ENCODE peak calls at places on chromosomes 13 and 19, in ten cellular contexts. M, W, E, T, Q, P, K, X, Z and S are unnamed samples.

GRCh38 chr19:42426643-42427042 is 545 bp downstream of the LIPE start:
- DNase-seq in M (peak), W (no peak), E (no peak), T (no peak), Q (no peak), P (no peak), K (no peak), X (no peak), Z (no peak), S (no peak)

GRCh38 chr19:47381653-47382279 is 32.7 kb downstream of the DHX34 start:
- DNase-seq in M (no peak), W (peak), E (no peak), T (no peak), Q (peak), P (no peak), K (no peak), X (no peak), Z (no peak), S (peak)

GRCh38 chr19:35757749-35758608 is at the start of gene PROSER3:
- DNase-seq in M (peak), W (peak), E (peak), T (peak), Q (peak), P (peak), K (peak), X (peak), Z (peak), S (peak)

GRCh38 chr19:51746731-51747130 is 4.9 kb downstream of the FPR1 start:
- DNase-seq in M (no peak), W (no peak), E (no peak), T (no peak), Q (no peak), P (no peak), K (no peak), X (no peak), Z (no peak), S (no peak)

GRCh38 chr13:95403349-95404140 is 102.3 kb upstream of the ABCC4 start:
- DNase-seq in M (peak), W (no peak), E (peak), T (peak), Q (no peak), P (no peak), K (no peak), X (no peak), Z (no peak), S (no peak)

GRCh38 chr19:16661480-16662034 is 618 bp downstream of the TMEM38A start:
- DNase-seq in M (peak), W (no peak), E (no peak), T (peak), Q (peak), P (no peak), K (no peak), X (peak), Z (peak), S (peak)

GRCh38 chr19:39365531-39365930 is 23.3 kb downstream of the SAMD4B start:
- DNase-seq in M (no peak), W (no peak), E (no peak), T (no peak), Q (no peak), P (no peak), K (no peak), X (no peak), Z (no peak), S (no peak)

GRCh38 chr19:4861147-4861546 is 6.3 kb downstream of the PLIN3 start:
- DNase-seq in M (peak), W (no peak), E (no peak), T (peak), Q (no peak), P (no peak), K (no peak), X (peak), Z (no peak), S (no peak)

GRCh38 chr19:4064551-4065260 is 2.0 kb downstream of the ZBTB7A start:
- DNase-seq in M (peak), W (peak), E (peak), T (peak), Q (peak), P (no peak), K (no peak), X (no peak), Z (peak), S (no peak)

GRCh38 chr19:33508941-33509614 is 12.5 kb downstream of the PEPD start:
- DNase-seq in M (no peak), W (no peak), E (peak), T (no peak), Q (no peak), P (no peak), K (no peak), X (no peak), Z (no peak), S (no peak)

GRCh38 chr13:29125145-29125933 is 305.2 kb downstream of the MTUS2 start:
- DNase-seq in M (no peak), W (no peak), E (no peak), T (no peak), Q (no peak), P (no peak), K (no peak), X (no peak), Z (no peak), S (no peak)

GRCh38 chr13:49443327-49443688 is 556 bp downstream of the CAB39L start:
- DNase-seq in M (peak), W (no peak), E (peak), T (peak), Q (no peak), P (no peak), K (peak), X (no peak), Z (no peak), S (no peak)

GRCh38 chr19:33547676-33548075 is 26.1 kb upstream of the PEPD start:
- DNase-seq in M (no peak), W (no peak), E (no peak), T (no peak), Q (no peak), P (no peak), K (no peak), X (no peak), Z (peak), S (no peak)

GRCh38 chr13:42215578-42216421 is 56.2 kb upstream of the AKAP11 start:
- DNase-seq in M (peak), W (no peak), E (peak), T (peak), Q (no peak), P (no peak), K (peak), X (no peak), Z (no peak), S (no peak)

GRCh38 chr13:32165791-32166190 is 134.2 kb downstream of the FRY start:
- DNase-seq in M (no peak), W (no peak), E (no peak), T (no peak), Q (no peak), P (no peak), K (peak), X (no peak), Z (peak), S (no peak)

GRCh38 chr13:76795701-76796695 is 90.2 kb downstream of the KCTD12 start:
- DNase-seq in M (peak), W (no peak), E (no peak), T (peak), Q (no peak), P (no peak), K (peak), X (no peak), Z (no peak), S (no peak)

GRCh38 chr13:59374720-59375119 is 789.0 kb downstream of the DIAPH3 start:
- DNase-seq in M (no peak), W (no peak), E (no peak), T (no peak), Q (no peak), P (no peak), K (no peak), X (no peak), Z (no peak), S (no peak)

GRCh38 chr13:27139565-27139964 is 32.0 kb downstream of the USP12 start:
- DNase-seq in M (no peak), W (no peak), E (no peak), T (no peak), Q (no peak), P (no peak), K (no peak), X (no peak), Z (no peak), S (no peak)

GRCh38 chr19:1232652-1233360 is 5.0 kb downstream of the CBARP start:
- DNase-seq in M (no peak), W (no peak), E (peak), T (no peak), Q (no peak), P (no peak), K (peak), X (no peak), Z (peak), S (peak)

GRCh38 chr19:17391371-17392151 is 2.4 kb downstream of the CCDC194 start:
- DNase-seq in M (no peak), W (no peak), E (no peak), T (peak), Q (no peak), P (no peak), K (no peak), X (no peak), Z (no peak), S (no peak)

GRCh38 chr13:23778879-23779278 is 110.3 kb downstream of the MIPEP start:
- DNase-seq in M (no peak), W (no peak), E (no peak), T (no peak), Q (no peak), P (no peak), K (no peak), X (no peak), Z (no peak), S (no peak)

GRCh38 chr19:23054456-23054855 is 51.5 kb upstream of the ZNF728 start:
- DNase-seq in M (no peak), W (no peak), E (no peak), T (no peak), Q (no peak), P (no peak), K (no peak), X (no peak), Z (no peak), S (no peak)

GRCh38 chr19:18845961-18846360 is 14.2 kb downstream of the UPF1 start:
- DNase-seq in M (no peak), W (no peak), E (no peak), T (no peak), Q (no peak), P (no peak), K (no peak), X (no peak), Z (no peak), S (no peak)

GRCh38 chr13:35712907-35713685 is 236.6 kb upstream of the MAB21L1 start:
- DNase-seq in M (peak), W (no peak), E (peak), T (no peak), Q (no peak), P (no peak), K (peak), X (no peak), Z (no peak), S (no peak)